ENCODE peak calls at places on chromosomes 5 and 9, in nine cellular contexts. X is amygdala; L is CD4-positive, alpha-beta memory T cell; A is activated T-cell treated with anti-CD3 and anti-CD28 coated beads for 1 hour; S is activated T-helper 1 cell treated with anti-CD3 and anti-CD28 coated beads, Interleukin-2, amount 50 U/mL, for 16 hours; F is H4; D is anterior cingulate cortex; O is ecto neural progenitor cell; H is NCI-H1092. C is an unnamed sample.

GRCh38 chr5:54445691-54446090 is 9.8 kb upstream of the HSPB3 start:
- DNase-seq in X (no peak), L (no peak), A (no peak), S (no peak), F (no peak), D (no peak), O (no peak), H (no peak), C (no peak)

GRCh38 chr5:57470339-57470738 is 12.3 kb downstream of the ACTBL2 start:
- DNase-seq in X (no peak), L (no peak), A (no peak), S (no peak), F (no peak), D (no peak), O (no peak), H (no peak), C (no peak)

GRCh38 chr5:431001-431710 is 11.8 kb upstream of the EXOC3 start:
- DNase-seq in X (no peak), L (no peak), A (peak; percentile 17), S (no peak), F (peak; percentile 37), D (no peak), O (peak; percentile 81), H (no peak), C (no peak)

GRCh38 chr5:139138109-139138508 is 60.1 kb downstream of the SIL1 start:
- DNase-seq in X (no peak), L (no peak), A (no peak), S (no peak), F (no peak), D (no peak), O (no peak), H (no peak), C (no peak)

GRCh38 chr5:134132372-134133212 is 18.1 kb downstream of the TCF7 start:
- DNase-seq in X (no peak), L (peak; percentile 97), A (peak; percentile 61), S (peak; percentile 68), F (no peak), D (no peak), O (no peak), H (no peak), C (no peak)

GRCh38 chr9:98375138-98375726 is 119.8 kb upstream of the TBC1D2 start:
- DNase-seq in X (no peak), L (no peak), A (no peak), S (no peak), F (no peak), D (no peak), O (peak; percentile 30), H (no peak), C (no peak)

GRCh38 chr5:115419794-115420585 is 123.5 kb upstream of the CCDC112 start:
- DNase-seq in X (no peak), L (no peak), A (no peak), S (no peak), F (peak; percentile 93), D (no peak), O (no peak), H (no peak), C (no peak)

GRCh38 chr5:170361600-170361999 is 27.6 kb downstream of the KCNMB1 start:
- DNase-seq in X (no peak), L (no peak), A (no peak), S (no peak), F (no peak), D (no peak), O (no peak), H (no peak), C (no peak)

GRCh38 chr9:97859346-97859745 is 6.3 kb downstream of the FOXE1 start:
- DNase-seq in X (no peak), L (no peak), A (no peak), S (no peak), F (no peak), D (no peak), O (no peak), H (no peak), C (no peak)

GRCh38 chr5:152686931-152687330 is 281.9 kb upstream of the NMUR2 start:
- DNase-seq in X (no peak), L (no peak), A (no peak), S (no peak), F (no peak), D (no peak), O (no peak), H (no peak), C (no peak)

GRCh38 chr5:59003641-59004040 is 420.8 kb downstream of the RAB3C start:
- DNase-seq in X (no peak), L (no peak), A (no peak), S (no peak), F (no peak), D (no peak), O (no peak), H (no peak), C (no peak)

GRCh38 chr5:96065577-96066385 is 104.1 kb upstream of the ELL2 start:
- DNase-seq in X (no peak), L (no peak), A (no peak), S (no peak), F (no peak), D (no peak), O (no peak), H (no peak), C (no peak)

GRCh38 chr5:132449060-132449459 is 41.5 kb downstream of the IRF1 start:
- DNase-seq in X (no peak), L (no peak), A (no peak), S (no peak), F (no peak), D (no peak), O (no peak), H (no peak), C (no peak)

GRCh38 chr5:87002485-87002884 is 265.2 kb upstream of the RASA1 start:
- DNase-seq in X (no peak), L (no peak), A (no peak), S (no peak), F (no peak), D (no peak), O (no peak), H (no peak), C (no peak)

GRCh38 chr5:150448960-150449490 is 514 bp downstream of the RPS14 start:
- DNase-seq in X (no peak), L (no peak), A (no peak), S (no peak), F (no peak), D (no peak), O (no peak), H (no peak), C (no peak)

GRCh38 chr5:151895660-151896040 is 29.0 kb downstream of the GLRA1 start:
- DNase-seq in X (no peak), L (no peak), A (no peak), S (no peak), F (no peak), D (no peak), O (no peak), H (no peak), C (no peak)

GRCh38 chr9:107208121-107208520 is 75.0 kb upstream of the RAD23B start:
- DNase-seq in X (no peak), L (no peak), A (no peak), S (no peak), F (no peak), D (no peak), O (no peak), H (no peak), C (no peak)

GRCh38 chr5:169424956-169425318 is 124.0 kb upstream of the SLIT3 start:
- DNase-seq in X (no peak), L (no peak), A (no peak), S (no peak), F (no peak), D (no peak), O (no peak), H (no peak), C (no peak)

GRCh38 chr5:85466423-85466822 is 1081.7 kb upstream of the EDIL3 start:
- DNase-seq in X (no peak), L (no peak), A (no peak), S (no peak), F (no peak), D (no peak), O (no peak), H (no peak), C (no peak)

GRCh38 chr5:538801-539468 is 14.7 kb upstream of the SLC9A3 start:
- DNase-seq in X (no peak), L (no peak), A (no peak), S (no peak), F (no peak), D (no peak), O (no peak), H (no peak), C (no peak)

GRCh38 chr9:124347968-124348358 is 67.3 kb downstream of the PSMB7 start:
- DNase-seq in X (no peak), L (no peak), A (no peak), S (no peak), F (no peak), D (no peak), O (no peak), H (no peak), C (no peak)

GRCh38 chr9:4939118-4939561 is 45.9 kb upstream of the JAK2 start:
- DNase-seq in X (no peak), L (no peak), A (no peak), S (no peak), F (no peak), D (no peak), O (no peak), H (no peak), C (peak; percentile 59)

GRCh38 chr5:83377131-83377865 is 94.2 kb upstream of the VCAN start:
- DNase-seq in X (no peak), L (no peak), A (no peak), S (no peak), F (no peak), D (no peak), O (no peak), H (no peak), C (no peak)

GRCh38 chr9:125240649-125240999 is 519 bp downstream of the HSPA5 start:
- DNase-seq in X (no peak), L (peak; percentile 58), A (peak; percentile 24), S (peak; percentile 1), F (peak; percentile 16), D (no peak), O (no peak), H (no peak), C (no peak)

GRCh38 chr5:3393122-3393963 is 202.3 kb upstream of the IRX1 start:
- DNase-seq in X (no peak), L (no peak), A (no peak), S (no peak), F (no peak), D (no peak), O (no peak), H (no peak), C (no peak)

GRCh38 chr5:150309101-150309897 is 6.6 kb upstream of the ARSI start:
- DNase-seq in X (no peak), L (no peak), A (no peak), S (no peak), F (no peak), D (no peak), O (no peak), H (no peak), C (no peak)

GRCh38 chr9:959914-960313 is 16.5 kb upstream of the DMRT3 start:
- DNase-seq in X (no peak), L (no peak), A (no peak), S (no peak), F (no peak), D (no peak), O (no peak), H (no peak), C (no peak)

GRCh38 chr9:69308217-69308931 is 16.6 kb upstream of the ENTREP1 start:
- DNase-seq in X (no peak), L (no peak), A (no peak), S (no peak), F (no peak), D (no peak), O (no peak), H (no peak), C (no peak)

GRCh38 chr5:175347027-175347426 is 97.0 kb downstream of the DRD1 start:
- DNase-seq in X (no peak), L (no peak), A (no peak), S (no peak), F (peak; percentile 79), D (no peak), O (no peak), H (no peak), C (no peak)

GRCh38 chr5:51159164-51159563 is 224.1 kb upstream of the ISL1 start:
- DNase-seq in X (no peak), L (no peak), A (no peak), S (no peak), F (no peak), D (no peak), O (no peak), H (no peak), C (no peak)